ENCODE peak calls at places on chromosomes 12 and 14, in six cellular contexts. One of them, this sample, is unnamed.

GRCh38 chr12:41932028-41932427 is 212.6 kb downstream of the GXYLT1 start:
- DNase-seq in left ventricle myocardium inferior: no peak
- DNase-seq in heart right ventricle: no peak
- DNase-seq in GM12865: no peak
- DNase-seq in IMR-90: no peak
- DNase-seq in choroid plexus epithelial cell: no peak
- DNase-seq in this sample: no peak

GRCh38 chr12:111759991-111760390 is 6.7 kb upstream of the ALDH2 start:
- DNase-seq in left ventricle myocardium inferior: no peak
- DNase-seq in heart right ventricle: no peak
- DNase-seq in GM12865: no peak
- DNase-seq in IMR-90: no peak
- DNase-seq in choroid plexus epithelial cell: no peak
- DNase-seq in this sample: no peak

GRCh38 chr14:61174395-61175386 is 106.4 kb downstream of the TMEM30B start:
- DNase-seq in left ventricle myocardium inferior: no peak
- DNase-seq in heart right ventricle: no peak
- DNase-seq in GM12865: no peak
- DNase-seq in IMR-90: peak; percentile 82
- DNase-seq in choroid plexus epithelial cell: peak; percentile 80
- DNase-seq in this sample: peak; percentile 56

GRCh38 chr14:72023128-72024042 is 91.2 kb downstream of the RGS6 start:
- DNase-seq in left ventricle myocardium inferior: no peak
- DNase-seq in heart right ventricle: no peak
- DNase-seq in GM12865: peak; percentile 43
- DNase-seq in IMR-90: no peak
- DNase-seq in choroid plexus epithelial cell: no peak
- DNase-seq in this sample: peak; percentile 19

GRCh38 chr14:68088463-68088862 is 268.9 kb downstream of the RAD51B start:
- DNase-seq in left ventricle myocardium inferior: no peak
- DNase-seq in heart right ventricle: peak; percentile 33
- DNase-seq in GM12865: no peak
- DNase-seq in IMR-90: peak; percentile 36
- DNase-seq in choroid plexus epithelial cell: peak; percentile 19
- DNase-seq in this sample: peak; percentile 49

GRCh38 chr12:53123578-53124351 is 20.5 kb downstream of the SOAT2 start:
- DNase-seq in left ventricle myocardium inferior: no peak
- DNase-seq in heart right ventricle: no peak
- DNase-seq in GM12865: no peak
- DNase-seq in IMR-90: peak; percentile 58
- DNase-seq in choroid plexus epithelial cell: peak; percentile 21
- DNase-seq in this sample: no peak

GRCh38 chr12:1830401-1830845 is 10.1 kb downstream of the LRTM2 start:
- DNase-seq in left ventricle myocardium inferior: no peak
- DNase-seq in heart right ventricle: no peak
- DNase-seq in GM12865: no peak
- DNase-seq in IMR-90: no peak
- DNase-seq in choroid plexus epithelial cell: no peak
- DNase-seq in this sample: no peak

GRCh38 chr14:58637391-58638230 is at the start of gene DACT1:
- DNase-seq in left ventricle myocardium inferior: peak; percentile 76
- DNase-seq in heart right ventricle: peak; percentile 51
- DNase-seq in GM12865: peak; percentile 77
- DNase-seq in IMR-90: peak; percentile 79
- DNase-seq in choroid plexus epithelial cell: peak; percentile 86
- DNase-seq in this sample: peak; percentile 77

GRCh38 chr12:63317447-63317846 is 166.4 kb upstream of the AVPR1A start:
- DNase-seq in left ventricle myocardium inferior: no peak
- DNase-seq in heart right ventricle: no peak
- DNase-seq in GM12865: no peak
- DNase-seq in IMR-90: no peak
- DNase-seq in choroid plexus epithelial cell: no peak
- DNase-seq in this sample: no peak

GRCh38 chr14:74973003-74973614 is 17.7 kb upstream of the PGF start:
- DNase-seq in left ventricle myocardium inferior: peak; percentile 78
- DNase-seq in heart right ventricle: peak; percentile 84
- DNase-seq in GM12865: peak; percentile 24
- DNase-seq in IMR-90: peak; percentile 44
- DNase-seq in choroid plexus epithelial cell: peak; percentile 58
- DNase-seq in this sample: peak; percentile 66

GRCh38 chr14:100898935-100899840 is 4.3 kb downstream of the RTL1 start:
- DNase-seq in left ventricle myocardium inferior: peak; percentile 30
- DNase-seq in heart right ventricle: no peak
- DNase-seq in GM12865: no peak
- DNase-seq in IMR-90: no peak
- DNase-seq in choroid plexus epithelial cell: peak; percentile 34
- DNase-seq in this sample: no peak

GRCh38 chr12:2221030-2221621 is 168.3 kb downstream of the CACNA1C start:
- DNase-seq in left ventricle myocardium inferior: no peak
- DNase-seq in heart right ventricle: no peak
- DNase-seq in GM12865: no peak
- DNase-seq in IMR-90: no peak
- DNase-seq in choroid plexus epithelial cell: no peak
- DNase-seq in this sample: no peak

GRCh38 chr12:132617822-132618682 is 524 bp upstream of the P2RX2 start:
- DNase-seq in left ventricle myocardium inferior: no peak
- DNase-seq in heart right ventricle: no peak
- DNase-seq in GM12865: no peak
- DNase-seq in IMR-90: no peak
- DNase-seq in choroid plexus epithelial cell: no peak
- DNase-seq in this sample: no peak

GRCh38 chr12:52975820-52976573 is 27.1 kb downstream of the KRT18 start:
- DNase-seq in left ventricle myocardium inferior: no peak
- DNase-seq in heart right ventricle: no peak
- DNase-seq in GM12865: no peak
- DNase-seq in IMR-90: peak; percentile 27
- DNase-seq in choroid plexus epithelial cell: peak; percentile 42
- DNase-seq in this sample: peak; percentile 22

GRCh38 chr12:101231626-101232025 is 21.6 kb upstream of the SLC5A8 start:
- DNase-seq in left ventricle myocardium inferior: no peak
- DNase-seq in heart right ventricle: no peak
- DNase-seq in GM12865: no peak
- DNase-seq in IMR-90: no peak
- DNase-seq in choroid plexus epithelial cell: no peak
- DNase-seq in this sample: no peak

GRCh38 chr12:48810817-48811453 is 7.4 kb upstream of the CACNB3 start:
- DNase-seq in left ventricle myocardium inferior: no peak
- DNase-seq in heart right ventricle: no peak
- DNase-seq in GM12865: no peak
- DNase-seq in IMR-90: peak; percentile 98
- DNase-seq in choroid plexus epithelial cell: peak; percentile 90
- DNase-seq in this sample: peak; percentile 81

GRCh38 chr14:68735836-68736235 is 57.0 kb downstream of the ZFP36L1 start:
- DNase-seq in left ventricle myocardium inferior: no peak
- DNase-seq in heart right ventricle: no peak
- DNase-seq in GM12865: no peak
- DNase-seq in IMR-90: no peak
- DNase-seq in choroid plexus epithelial cell: no peak
- DNase-seq in this sample: no peak

GRCh38 chr14:53432378-53432802 is 279.3 kb upstream of the DDHD1 start:
- DNase-seq in left ventricle myocardium inferior: no peak
- DNase-seq in heart right ventricle: no peak
- DNase-seq in GM12865: peak; percentile 48
- DNase-seq in IMR-90: peak; percentile 60
- DNase-seq in choroid plexus epithelial cell: peak; percentile 65
- DNase-seq in this sample: peak; percentile 51

GRCh38 chr12:25500651-25501050 is 52.4 kb downstream of the LMNTD1 start:
- DNase-seq in left ventricle myocardium inferior: no peak
- DNase-seq in heart right ventricle: no peak
- DNase-seq in GM12865: no peak
- DNase-seq in IMR-90: no peak
- DNase-seq in choroid plexus epithelial cell: no peak
- DNase-seq in this sample: no peak

GRCh38 chr12:27331299-27331926 is 1.2 kb upstream of the BMAL2 start:
- DNase-seq in left ventricle myocardium inferior: no peak
- DNase-seq in heart right ventricle: no peak
- DNase-seq in GM12865: peak; percentile 87
- DNase-seq in IMR-90: peak; percentile 98
- DNase-seq in choroid plexus epithelial cell: peak; percentile 96
- DNase-seq in this sample: peak; percentile 91

GRCh38 chr14:86501611-86502010 is 971.7 kb downstream of the FLRT2 start:
- DNase-seq in left ventricle myocardium inferior: no peak
- DNase-seq in heart right ventricle: no peak
- DNase-seq in GM12865: no peak
- DNase-seq in IMR-90: no peak
- DNase-seq in choroid plexus epithelial cell: no peak
- DNase-seq in this sample: no peak

GRCh38 chr12:122871851-122872785 is 23.8 kb downstream of the VPS37B start:
- DNase-seq in left ventricle myocardium inferior: peak; percentile 60
- DNase-seq in heart right ventricle: peak; percentile 83
- DNase-seq in GM12865: peak; percentile 74
- DNase-seq in IMR-90: peak; percentile 88
- DNase-seq in choroid plexus epithelial cell: peak; percentile 82
- DNase-seq in this sample: peak; percentile 78

GRCh38 chr12:1184402-1184801 is 193.4 kb downstream of the ERC1 start:
- DNase-seq in left ventricle myocardium inferior: no peak
- DNase-seq in heart right ventricle: no peak
- DNase-seq in GM12865: no peak
- DNase-seq in IMR-90: peak; percentile 72
- DNase-seq in choroid plexus epithelial cell: peak; percentile 29
- DNase-seq in this sample: no peak

GRCh38 chr12:98406378-98406777 is 109.0 kb upstream of the TMPO start:
- DNase-seq in left ventricle myocardium inferior: no peak
- DNase-seq in heart right ventricle: no peak
- DNase-seq in GM12865: no peak
- DNase-seq in IMR-90: no peak
- DNase-seq in choroid plexus epithelial cell: no peak
- DNase-seq in this sample: no peak

GRCh38 chr12:98405795-98406366 is 109.5 kb upstream of the TMPO start:
- DNase-seq in left ventricle myocardium inferior: no peak
- DNase-seq in heart right ventricle: no peak
- DNase-seq in GM12865: no peak
- DNase-seq in IMR-90: no peak
- DNase-seq in choroid plexus epithelial cell: no peak
- DNase-seq in this sample: no peak

GRCh38 chr12:98408681-98409080 is 106.7 kb upstream of the TMPO start:
- DNase-seq in left ventricle myocardium inferior: no peak
- DNase-seq in heart right ventricle: no peak
- DNase-seq in GM12865: no peak
- DNase-seq in IMR-90: no peak
- DNase-seq in choroid plexus epithelial cell: no peak
- DNase-seq in this sample: no peak

GRCh38 chr12:98403936-98404335 is 111.5 kb upstream of the TMPO start:
- DNase-seq in left ventricle myocardium inferior: no peak
- DNase-seq in heart right ventricle: no peak
- DNase-seq in GM12865: peak; percentile 7
- DNase-seq in IMR-90: no peak
- DNase-seq in choroid plexus epithelial cell: no peak
- DNase-seq in this sample: no peak

GRCh38 chr12:98409543-98409942 is 105.8 kb upstream of the TMPO start:
- DNase-seq in left ventricle myocardium inferior: no peak
- DNase-seq in heart right ventricle: no peak
- DNase-seq in GM12865: no peak
- DNase-seq in IMR-90: no peak
- DNase-seq in choroid plexus epithelial cell: no peak
- DNase-seq in this sample: no peak
- H3K4me3 ChIP-seq in left ventricle myocardium inferior: no peak overlapping the region
- H3K4me3 ChIP-seq in heart right ventricle: no peak overlapping the region
- H3K4me3 ChIP-seq in GM12865: no peak overlapping the region
- H3K4me3 ChIP-seq in IMR-90: no peak overlapping the region
- H3K4me3 ChIP-seq in choroid plexus epithelial cell: no peak overlapping the region
- H3K4me3 ChIP-seq in this sample: no peak overlapping the region

GRCh38 chr12:13000935-13001724 is 1.1 kb upstream of the HEBP1 start:
- DNase-seq in left ventricle myocardium inferior: peak; percentile 52
- DNase-seq in heart right ventricle: peak; percentile 40
- DNase-seq in GM12865: peak; percentile 22
- DNase-seq in IMR-90: peak; percentile 32
- DNase-seq in choroid plexus epithelial cell: peak; percentile 62
- DNase-seq in this sample: peak; percentile 68
- TF ChIP-seq CTCF in left ventricle myocardium inferior: peak; percentile 62
- TF ChIP-seq CTCF in heart right ventricle: peak; percentile 68
- TF ChIP-seq CTCF in GM12865: no peak
- TF ChIP-seq CTCF in IMR-90: peak; percentile 25
- TF ChIP-seq CTCF in choroid plexus epithelial cell: peak; percentile 47
- TF ChIP-seq CTCF in this sample: peak; percentile 35

GRCh38 chr12:107446476-107446875 is 239.1 kb upstream of the PWP1 start:
- DNase-seq in left ventricle myocardium inferior: no peak
- DNase-seq in heart right ventricle: no peak
- DNase-seq in GM12865: no peak
- DNase-seq in IMR-90: no peak
- DNase-seq in choroid plexus epithelial cell: no peak
- DNase-seq in this sample: no peak
- H3K4me3 ChIP-seq in left ventricle myocardium inferior: no peak overlapping the region
- H3K4me3 ChIP-seq in heart right ventricle: no peak overlapping the region
- H3K4me3 ChIP-seq in GM12865: no peak overlapping the region
- H3K4me3 ChIP-seq in IMR-90: no peak overlapping the region
- H3K4me3 ChIP-seq in choroid plexus epithelial cell: no peak overlapping the region
- H3K4me3 ChIP-seq in this sample: no peak overlapping the region

GRCh38 chr12:57088442-57089258 is at the start of gene NAB2:
- DNase-seq in left ventricle myocardium inferior: peak; percentile 98
- DNase-seq in heart right ventricle: peak; percentile 97
- DNase-seq in GM12865: peak; percentile 98
- DNase-seq in IMR-90: peak; percentile 97
- DNase-seq in choroid plexus epithelial cell: peak; percentile 99
- DNase-seq in this sample: peak; percentile 99

GRCh38 chr12:57087689-57088441 is 1.0 kb upstream of the NAB2 start:
- DNase-seq in left ventricle myocardium inferior: peak; percentile 85
- DNase-seq in heart right ventricle: peak; percentile 90
- DNase-seq in GM12865: peak; percentile 93
- DNase-seq in IMR-90: peak; percentile 98
- DNase-seq in choroid plexus epithelial cell: peak; percentile 95
- DNase-seq in this sample: peak; percentile 94

GRCh38 chr12:57089259-57090245 is 638 bp downstream of the NAB2 start:
- DNase-seq in left ventricle myocardium inferior: peak; percentile 83
- DNase-seq in heart right ventricle: peak; percentile 91
- DNase-seq in GM12865: peak; percentile 54
- DNase-seq in IMR-90: peak; percentile 51
- DNase-seq in choroid plexus epithelial cell: peak; percentile 63
- DNase-seq in this sample: peak; percentile 69

GRCh38 chr12:57085999-57086950 is 2.6 kb upstream of the NAB2 start:
- DNase-seq in left ventricle myocardium inferior: peak; percentile 74
- DNase-seq in heart right ventricle: peak; percentile 80
- DNase-seq in GM12865: peak; percentile 76
- DNase-seq in IMR-90: peak; percentile 83
- DNase-seq in choroid plexus epithelial cell: peak; percentile 82
- DNase-seq in this sample: peak; percentile 64

DNA sequence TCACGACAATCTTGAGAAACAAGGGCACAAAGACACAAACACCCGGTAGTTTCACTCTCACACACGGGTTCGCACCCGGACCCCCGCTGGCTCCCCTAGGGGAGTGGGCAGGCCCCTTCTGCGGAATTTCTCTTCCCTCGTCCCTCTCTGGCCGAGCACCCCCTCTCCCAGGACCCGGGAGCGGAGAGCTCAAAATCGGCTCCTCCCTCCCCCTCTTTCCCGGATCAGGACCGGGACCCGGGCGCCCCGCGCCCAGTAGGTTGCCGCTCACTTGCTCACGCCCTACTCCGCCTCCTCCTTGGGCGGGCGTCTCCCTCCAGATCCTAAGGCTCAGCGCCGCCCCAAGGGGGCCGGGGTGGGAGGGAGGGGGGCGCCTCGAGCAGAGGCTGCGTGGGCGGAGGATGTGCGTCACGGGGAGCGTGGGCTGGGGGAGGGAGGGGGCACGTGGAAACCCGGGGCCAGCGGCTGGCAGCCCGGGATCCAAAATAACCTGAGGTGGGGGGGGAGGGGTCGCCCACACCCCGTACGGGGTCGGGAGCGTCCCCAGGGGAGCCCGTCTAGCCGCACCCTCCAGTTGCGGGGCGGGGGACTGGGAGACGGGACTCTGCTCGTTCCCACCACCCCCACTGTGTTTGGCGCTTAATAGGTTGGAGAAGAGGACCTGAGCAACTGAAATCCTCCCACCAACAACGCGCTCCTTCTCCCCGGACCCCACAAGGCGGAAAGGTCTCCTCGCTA is 1.8 kb upstream of the NAB2 start:
- DNase-seq in left ventricle myocardium inferior: peak; percentile 92
- DNase-seq in heart right ventricle: peak; percentile 93
- DNase-seq in GM12865: peak; percentile 92
- DNase-seq in IMR-90: peak; percentile 93
- DNase-seq in choroid plexus epithelial cell: peak; percentile 93
- DNase-seq in this sample: peak; percentile 98
- TF ChIP-seq CTCF in left ventricle myocardium inferior: no peak
- TF ChIP-seq CTCF in heart right ventricle: no peak
- TF ChIP-seq CTCF in GM12865: no peak
- TF ChIP-seq CTCF in IMR-90: no peak
- TF ChIP-seq CTCF in choroid plexus epithelial cell: no peak
- TF ChIP-seq CTCF in this sample: no peak